ENCODE peak calls at places on chromosomes 16 and 17, in eight cellular contexts. One of them, this sample, is unnamed.

GRCh38 chr17:3026856-3027751 is 36.3 kb downstream of the OR1D5 start:
- DNase-seq in substantia nigra: no peak
- DNase-seq in GM19239: no peak
- DNase-seq in naive thymus-derived CD8-positive, alpha-beta T cell: no peak
- DNase-seq in CD8-positive, alpha-beta memory T cell: no peak
- DNase-seq in neural crest cell: no peak
- DNase-seq in AG20443: no peak
- DNase-seq in effector CD4-positive, alpha-beta T cell: no peak
- DNase-seq in this sample: no peak

GRCh38 chr16:9123871-9124270 is 32.4 kb downstream of the HAPSTR1 start:
- DNase-seq in substantia nigra: no peak
- DNase-seq in GM19239: no peak
- DNase-seq in naive thymus-derived CD8-positive, alpha-beta T cell: no peak
- DNase-seq in CD8-positive, alpha-beta memory T cell: no peak
- DNase-seq in neural crest cell: no peak
- DNase-seq in AG20443: peak
- DNase-seq in effector CD4-positive, alpha-beta T cell: no peak
- DNase-seq in this sample: peak

GRCh38 chr17:77734371-77735050 is 224.0 kb upstream of the TNRC6C start:
- DNase-seq in substantia nigra: peak
- DNase-seq in GM19239: no peak
- DNase-seq in naive thymus-derived CD8-positive, alpha-beta T cell: no peak
- DNase-seq in CD8-positive, alpha-beta memory T cell: no peak
- DNase-seq in neural crest cell: no peak
- DNase-seq in AG20443: peak
- DNase-seq in effector CD4-positive, alpha-beta T cell: no peak
- DNase-seq in this sample: no peak

GRCh38 chr16:77599793-77600415 is 122.4 kb upstream of the NUDT7 start:
- DNase-seq in substantia nigra: no peak
- DNase-seq in GM19239: peak
- DNase-seq in naive thymus-derived CD8-positive, alpha-beta T cell: no peak
- DNase-seq in CD8-positive, alpha-beta memory T cell: no peak
- DNase-seq in neural crest cell: peak
- DNase-seq in AG20443: peak
- DNase-seq in effector CD4-positive, alpha-beta T cell: no peak
- DNase-seq in this sample: peak

GRCh38 chr16:11620243-11621003 is 33.7 kb upstream of the LITAF start:
- DNase-seq in substantia nigra: no peak
- DNase-seq in GM19239: no peak
- DNase-seq in naive thymus-derived CD8-positive, alpha-beta T cell: no peak
- DNase-seq in CD8-positive, alpha-beta memory T cell: no peak
- DNase-seq in neural crest cell: no peak
- DNase-seq in AG20443: no peak
- DNase-seq in effector CD4-positive, alpha-beta T cell: no peak
- DNase-seq in this sample: no peak

GRCh38 chr17:63571632-63572310 is 21.5 kb downstream of the DCAF7 start:
- DNase-seq in substantia nigra: no peak
- DNase-seq in GM19239: no peak
- DNase-seq in naive thymus-derived CD8-positive, alpha-beta T cell: no peak
- DNase-seq in CD8-positive, alpha-beta memory T cell: no peak
- DNase-seq in neural crest cell: no peak
- DNase-seq in AG20443: peak
- DNase-seq in effector CD4-positive, alpha-beta T cell: no peak
- DNase-seq in this sample: peak

GRCh38 chr17:30323262-30323894 is 10.5 kb downstream of the TMIGD1 start:
- DNase-seq in substantia nigra: no peak
- DNase-seq in GM19239: no peak
- DNase-seq in naive thymus-derived CD8-positive, alpha-beta T cell: peak
- DNase-seq in CD8-positive, alpha-beta memory T cell: peak
- DNase-seq in neural crest cell: no peak
- DNase-seq in AG20443: no peak
- DNase-seq in effector CD4-positive, alpha-beta T cell: peak
- DNase-seq in this sample: no peak

GRCh38 chr17:17723354-17724261 is 42.4 kb downstream of the RAI1 start:
- DNase-seq in substantia nigra: no peak
- DNase-seq in GM19239: peak
- DNase-seq in naive thymus-derived CD8-positive, alpha-beta T cell: peak
- DNase-seq in CD8-positive, alpha-beta memory T cell: peak
- DNase-seq in neural crest cell: peak
- DNase-seq in AG20443: peak
- DNase-seq in effector CD4-positive, alpha-beta T cell: no peak
- DNase-seq in this sample: no peak

GRCh38 chr17:47694018-47694817 is at the start of gene TBKBP1:
- DNase-seq in substantia nigra: peak
- DNase-seq in GM19239: no peak
- DNase-seq in naive thymus-derived CD8-positive, alpha-beta T cell: peak
- DNase-seq in CD8-positive, alpha-beta memory T cell: peak
- DNase-seq in neural crest cell: peak
- DNase-seq in AG20443: peak
- DNase-seq in effector CD4-positive, alpha-beta T cell: peak
- DNase-seq in this sample: peak

GRCh38 chr17:77145635-77146632 is 5.2 kb downstream of the SEC14L1 start:
- DNase-seq in substantia nigra: peak
- DNase-seq in GM19239: no peak
- DNase-seq in naive thymus-derived CD8-positive, alpha-beta T cell: no peak
- DNase-seq in CD8-positive, alpha-beta memory T cell: no peak
- DNase-seq in neural crest cell: no peak
- DNase-seq in AG20443: peak
- DNase-seq in effector CD4-positive, alpha-beta T cell: no peak
- DNase-seq in this sample: peak

GRCh38 chr17:550041-550398 is 164.6 kb downstream of the VPS53 start:
- DNase-seq in substantia nigra: no peak
- DNase-seq in GM19239: no peak
- DNase-seq in naive thymus-derived CD8-positive, alpha-beta T cell: no peak
- DNase-seq in CD8-positive, alpha-beta memory T cell: no peak
- DNase-seq in neural crest cell: no peak
- DNase-seq in AG20443: peak
- DNase-seq in effector CD4-positive, alpha-beta T cell: no peak
- DNase-seq in this sample: no peak

GRCh38 chr16:89696598-89697128 is 4.8 kb downstream of the SPATA2L start:
- DNase-seq in substantia nigra: no peak
- DNase-seq in GM19239: peak
- DNase-seq in naive thymus-derived CD8-positive, alpha-beta T cell: no peak
- DNase-seq in CD8-positive, alpha-beta memory T cell: peak
- DNase-seq in neural crest cell: no peak
- DNase-seq in AG20443: no peak
- DNase-seq in effector CD4-positive, alpha-beta T cell: no peak
- DNase-seq in this sample: no peak

GRCh38 chr17:80780381-80781187 is 211.1 kb upstream of the CHMP6 start:
- DNase-seq in substantia nigra: no peak
- DNase-seq in GM19239: peak
- DNase-seq in naive thymus-derived CD8-positive, alpha-beta T cell: no peak
- DNase-seq in CD8-positive, alpha-beta memory T cell: no peak
- DNase-seq in neural crest cell: no peak
- DNase-seq in AG20443: no peak
- DNase-seq in effector CD4-positive, alpha-beta T cell: no peak
- DNase-seq in this sample: no peak

GRCh38 chr17:81544281-81544974 is 7.7 kb downstream of the FAAP100 start:
- DNase-seq in substantia nigra: no peak
- DNase-seq in GM19239: no peak
- DNase-seq in naive thymus-derived CD8-positive, alpha-beta T cell: no peak
- DNase-seq in CD8-positive, alpha-beta memory T cell: no peak
- DNase-seq in neural crest cell: no peak
- DNase-seq in AG20443: no peak
- DNase-seq in effector CD4-positive, alpha-beta T cell: no peak
- DNase-seq in this sample: no peak

GRCh38 chr17:81254955-81255717 is 16.0 kb downstream of the NDUFAF8 start:
- DNase-seq in substantia nigra: peak
- DNase-seq in GM19239: no peak
- DNase-seq in naive thymus-derived CD8-positive, alpha-beta T cell: no peak
- DNase-seq in CD8-positive, alpha-beta memory T cell: no peak
- DNase-seq in neural crest cell: peak
- DNase-seq in AG20443: peak
- DNase-seq in effector CD4-positive, alpha-beta T cell: no peak
- DNase-seq in this sample: peak

GRCh38 chr17:37066322-37066905 is 117.7 kb downstream of the AATF start:
- DNase-seq in substantia nigra: no peak
- DNase-seq in GM19239: no peak
- DNase-seq in naive thymus-derived CD8-positive, alpha-beta T cell: no peak
- DNase-seq in CD8-positive, alpha-beta memory T cell: no peak
- DNase-seq in neural crest cell: no peak
- DNase-seq in AG20443: peak
- DNase-seq in effector CD4-positive, alpha-beta T cell: no peak
- DNase-seq in this sample: no peak

GRCh38 chr16:64453643-64454042 is 668.2 kb downstream of the CDH11 start:
- DNase-seq in substantia nigra: no peak
- DNase-seq in GM19239: no peak
- DNase-seq in naive thymus-derived CD8-positive, alpha-beta T cell: no peak
- DNase-seq in CD8-positive, alpha-beta memory T cell: no peak
- DNase-seq in neural crest cell: no peak
- DNase-seq in AG20443: peak
- DNase-seq in effector CD4-positive, alpha-beta T cell: no peak
- DNase-seq in this sample: no peak

GRCh38 chr17:252456-252855 is 71.0 kb upstream of the DOC2B start:
- DNase-seq in substantia nigra: no peak
- DNase-seq in GM19239: no peak
- DNase-seq in naive thymus-derived CD8-positive, alpha-beta T cell: no peak
- DNase-seq in CD8-positive, alpha-beta memory T cell: no peak
- DNase-seq in neural crest cell: no peak
- DNase-seq in AG20443: no peak
- DNase-seq in effector CD4-positive, alpha-beta T cell: no peak
- DNase-seq in this sample: no peak

GRCh38 chr17:16314189-16314588 is 39.1 kb downstream of the CENPV start:
- DNase-seq in substantia nigra: no peak
- DNase-seq in GM19239: no peak
- DNase-seq in naive thymus-derived CD8-positive, alpha-beta T cell: no peak
- DNase-seq in CD8-positive, alpha-beta memory T cell: no peak
- DNase-seq in neural crest cell: no peak
- DNase-seq in AG20443: no peak
- DNase-seq in effector CD4-positive, alpha-beta T cell: no peak
- DNase-seq in this sample: no peak

GRCh38 chr16:83926726-83927397 is 26.2 kb upstream of the OSGIN1 start:
- DNase-seq in substantia nigra: peak
- DNase-seq in GM19239: peak
- DNase-seq in naive thymus-derived CD8-positive, alpha-beta T cell: peak
- DNase-seq in CD8-positive, alpha-beta memory T cell: peak
- DNase-seq in neural crest cell: peak
- DNase-seq in AG20443: peak
- DNase-seq in effector CD4-positive, alpha-beta T cell: peak
- DNase-seq in this sample: peak

GRCh38 chr17:32227910-32228309 is 37.7 kb upstream of the RHBDL3 start:
- DNase-seq in substantia nigra: no peak
- DNase-seq in GM19239: no peak
- DNase-seq in naive thymus-derived CD8-positive, alpha-beta T cell: no peak
- DNase-seq in CD8-positive, alpha-beta memory T cell: no peak
- DNase-seq in neural crest cell: no peak
- DNase-seq in AG20443: no peak
- DNase-seq in effector CD4-positive, alpha-beta T cell: no peak
- DNase-seq in this sample: no peak

GRCh38 chr16:30775381-30776099 is 11.5 kb downstream of the ZNF629 start:
- DNase-seq in substantia nigra: peak
- DNase-seq in GM19239: peak
- DNase-seq in naive thymus-derived CD8-positive, alpha-beta T cell: peak
- DNase-seq in CD8-positive, alpha-beta memory T cell: peak
- DNase-seq in neural crest cell: peak
- DNase-seq in AG20443: peak
- DNase-seq in effector CD4-positive, alpha-beta T cell: peak
- DNase-seq in this sample: peak

GRCh38 chr17:67040652-67041051 is 3.7 kb upstream of the CACNG1 start:
- DNase-seq in substantia nigra: no peak
- DNase-seq in GM19239: no peak
- DNase-seq in naive thymus-derived CD8-positive, alpha-beta T cell: no peak
- DNase-seq in CD8-positive, alpha-beta memory T cell: no peak
- DNase-seq in neural crest cell: no peak
- DNase-seq in AG20443: no peak
- DNase-seq in effector CD4-positive, alpha-beta T cell: no peak
- DNase-seq in this sample: no peak

GRCh38 chr16:80931985-80932720 is 74.5 kb downstream of the CMC2 start:
- DNase-seq in substantia nigra: peak
- DNase-seq in GM19239: no peak
- DNase-seq in naive thymus-derived CD8-positive, alpha-beta T cell: no peak
- DNase-seq in CD8-positive, alpha-beta memory T cell: no peak
- DNase-seq in neural crest cell: peak
- DNase-seq in AG20443: peak
- DNase-seq in effector CD4-positive, alpha-beta T cell: no peak
- DNase-seq in this sample: peak

GRCh38 chr16:2335286-2335895 is 5.1 kb downstream of the ABCA3 start:
- DNase-seq in substantia nigra: no peak
- DNase-seq in GM19239: no peak
- DNase-seq in naive thymus-derived CD8-positive, alpha-beta T cell: peak
- DNase-seq in CD8-positive, alpha-beta memory T cell: no peak
- DNase-seq in neural crest cell: no peak
- DNase-seq in AG20443: no peak
- DNase-seq in effector CD4-positive, alpha-beta T cell: no peak
- DNase-seq in this sample: no peak

GRCh38 chr16:28930652-28931051 is 1.1 kb upstream of the CD19 start:
- DNase-seq in substantia nigra: no peak
- DNase-seq in GM19239: no peak
- DNase-seq in naive thymus-derived CD8-positive, alpha-beta T cell: no peak
- DNase-seq in CD8-positive, alpha-beta memory T cell: no peak
- DNase-seq in neural crest cell: no peak
- DNase-seq in AG20443: no peak
- DNase-seq in effector CD4-positive, alpha-beta T cell: no peak
- DNase-seq in this sample: no peak

GRCh38 chr17:37025847-37026533 is 77.2 kb downstream of the AATF start:
- DNase-seq in substantia nigra: no peak
- DNase-seq in GM19239: no peak
- DNase-seq in naive thymus-derived CD8-positive, alpha-beta T cell: no peak
- DNase-seq in CD8-positive, alpha-beta memory T cell: no peak
- DNase-seq in neural crest cell: no peak
- DNase-seq in AG20443: no peak
- DNase-seq in effector CD4-positive, alpha-beta T cell: no peak
- DNase-seq in this sample: no peak

GRCh38 chr17:75832164-75832651 is 12.0 kb downstream of the UNC13D start:
- DNase-seq in substantia nigra: no peak
- DNase-seq in GM19239: no peak
- DNase-seq in naive thymus-derived CD8-positive, alpha-beta T cell: peak
- DNase-seq in CD8-positive, alpha-beta memory T cell: peak
- DNase-seq in neural crest cell: no peak
- DNase-seq in AG20443: peak
- DNase-seq in effector CD4-positive, alpha-beta T cell: peak
- DNase-seq in this sample: peak

GRCh38 chr17:47694818-47695663 is 1.1 kb downstream of the TBKBP1 start:
- DNase-seq in substantia nigra: peak
- DNase-seq in GM19239: no peak
- DNase-seq in naive thymus-derived CD8-positive, alpha-beta T cell: no peak
- DNase-seq in CD8-positive, alpha-beta memory T cell: no peak
- DNase-seq in neural crest cell: no peak
- DNase-seq in AG20443: peak
- DNase-seq in effector CD4-positive, alpha-beta T cell: no peak
- DNase-seq in this sample: peak

GRCh38 chr17:42562845-42563509 is 1.0 kb downstream of the COASY start:
- DNase-seq in substantia nigra: no peak
- DNase-seq in GM19239: no peak
- DNase-seq in naive thymus-derived CD8-positive, alpha-beta T cell: no peak
- DNase-seq in CD8-positive, alpha-beta memory T cell: no peak
- DNase-seq in neural crest cell: no peak
- DNase-seq in AG20443: no peak
- DNase-seq in effector CD4-positive, alpha-beta T cell: no peak
- DNase-seq in this sample: no peak

GRCh38 chr16:64370112-64370511 is 751.8 kb downstream of the CDH11 start:
- DNase-seq in substantia nigra: no peak
- DNase-seq in GM19239: no peak
- DNase-seq in naive thymus-derived CD8-positive, alpha-beta T cell: no peak
- DNase-seq in CD8-positive, alpha-beta memory T cell: no peak
- DNase-seq in neural crest cell: no peak
- DNase-seq in AG20443: no peak
- DNase-seq in effector CD4-positive, alpha-beta T cell: no peak
- DNase-seq in this sample: no peak

GRCh38 chr16:50462793-50463507 is 85.2 kb upstream of the NKD1 start:
- DNase-seq in substantia nigra: no peak
- DNase-seq in GM19239: no peak
- DNase-seq in naive thymus-derived CD8-positive, alpha-beta T cell: no peak
- DNase-seq in CD8-positive, alpha-beta memory T cell: no peak
- DNase-seq in neural crest cell: peak
- DNase-seq in AG20443: no peak
- DNase-seq in effector CD4-positive, alpha-beta T cell: no peak
- DNase-seq in this sample: no peak

GRCh38 chr16:3188925-3189825 is 1.2 kb downstream of the OR1F1 start:
- DNase-seq in substantia nigra: no peak
- DNase-seq in GM19239: no peak
- DNase-seq in naive thymus-derived CD8-positive, alpha-beta T cell: peak
- DNase-seq in CD8-positive, alpha-beta memory T cell: peak
- DNase-seq in neural crest cell: peak
- DNase-seq in AG20443: peak
- DNase-seq in effector CD4-positive, alpha-beta T cell: no peak
- DNase-seq in this sample: peak

GRCh38 chr17:35660902-35661301 is 70.5 kb upstream of the RASL10B start:
- DNase-seq in substantia nigra: no peak
- DNase-seq in GM19239: no peak
- DNase-seq in naive thymus-derived CD8-positive, alpha-beta T cell: no peak
- DNase-seq in CD8-positive, alpha-beta memory T cell: no peak
- DNase-seq in neural crest cell: no peak
- DNase-seq in AG20443: no peak
- DNase-seq in effector CD4-positive, alpha-beta T cell: no peak
- DNase-seq in this sample: no peak